ENCODE peak calls at places on chromosomes 5 and 9, in four cellular contexts. A is kidney glomerular epithelial cell, G is fibroblast of mammary gland, O is adrenal gland. F is an unnamed sample.

GRCh38 chr5:116137544-116138378 is 52.9 kb downstream of the COMMD10 start:
- DNase-seq in G (peak; percentile 64), A (peak; percentile 41), O (no peak), F (no peak)

GRCh38 chr5:142472306-142472951 is 147.6 kb upstream of the SPRY4 start:
- DNase-seq in G (peak; percentile 89), A (peak; percentile 17), O (no peak), F (no peak)

GRCh38 chr5:103908327-103909099 is 345.9 kb upstream of the NUDT12 start:
- DNase-seq in G (no peak), A (no peak), O (no peak), F (no peak)

GRCh38 chr9:91546574-91546973 is 122.9 kb upstream of the NFIL3 start:
- DNase-seq in G (peak; percentile 52), O (no peak), A (peak; percentile 40), F (no peak)

GRCh38 chr5:55711531-55712022 is 547 bp downstream of the SLC38A9 start:
- DNase-seq in G (no peak), O (no peak), A (no peak), F (peak; percentile 6)

GRCh38 chr9:119322137-119322695 is 47.0 kb downstream of the BRINP1 start:
- DNase-seq in A (peak; percentile 87), O (peak; percentile 79), G (peak; percentile 8), F (no peak)

GRCh38 chr9:5587024-5587423 is 41.9 kb upstream of the RIC1 start:
- DNase-seq in G (peak; percentile 78), O (no peak), A (no peak), F (no peak)

GRCh38 chr5:14039576-14039975 is 95.1 kb upstream of the DNAH5 start:
- DNase-seq in O (no peak), A (peak; percentile 80), G (peak; percentile 79), F (no peak)

GRCh38 chr5:9838906-9839305 is 208.8 kb upstream of the TAS2R1 start:
- DNase-seq in O (no peak), A (no peak), G (no peak), F (peak; percentile 2)